ENCODE peak calls at places on chromosome 1, in six cellular contexts. I is upper lobe of left lung, W is adrenal gland, B is lower leg skin, R is A549, L is sigmoid colon. Z is an unnamed sample.

GRCh38 chr1:22711591-22712501 is 1.2 kb downstream of the EPHB2 start:
- DNase-seq in L (no peak), W (no peak), R (peak), I (peak), B (no peak), Z (no peak)

GRCh38 chr1:172121071-172121717 is 279.9 kb downstream of the DNM3 start:
- DNase-seq in W (no peak), I (no peak), L (no peak), R (no peak), B (no peak), Z (no peak)

GRCh38 chr1:76330993-76331603 is 256.6 kb downstream of the ST6GALNAC3 start:
- DNase-seq in L (no peak), W (peak), R (peak), I (no peak), B (no peak), Z (peak)

GRCh38 chr1:175824079-175824478 is 80.7 kb upstream of the TNR start:
- DNase-seq in L (no peak), R (peak), I (no peak), W (no peak), B (no peak), Z (peak)

GRCh38 chr1:29253180-29253579 is 16.9 kb downstream of the PTPRU start:
- DNase-seq in B (no peak), L (no peak), R (no peak), I (no peak), W (no peak), Z (no peak)

GRCh38 chr1:182197555-182197954 is 136.0 kb upstream of the ZNF648 start:
- DNase-seq in B (no peak), I (no peak), W (no peak), L (peak), R (no peak), Z (no peak)

GRCh38 chr1:190320952-190321351 is 156.7 kb downstream of the BRINP3 start:
- DNase-seq in B (no peak), I (no peak), R (peak), W (no peak), L (no peak), Z (peak)

GRCh38 chr1:36675931-36676562 is 193.3 kb upstream of the CSF3R start:
- DNase-seq in B (peak), W (no peak), R (no peak), L (no peak), I (no peak), Z (no peak)

GRCh38 chr1:228145050-228145343 is 4.7 kb upstream of the GJC2 start:
- DNase-seq in I (peak), B (peak), W (peak), R (no peak), L (no peak), Z (no peak)

GRCh38 chr1:94305704-94306103 is 68.3 kb upstream of the ARHGAP29 start:
- DNase-seq in W (no peak), L (no peak), I (no peak), R (no peak), B (no peak), Z (no peak)

GRCh38 chr1:91730781-91731732 is 154.9 kb downstream of the TGFBR3 start:
- DNase-seq in R (peak), W (peak), B (peak), L (peak), I (no peak), Z (peak)

GRCh38 chr1:89894210-89894668 is 73.4 kb downstream of the LRRC8D start:
- DNase-seq in W (no peak), R (peak), I (no peak), L (no peak), B (no peak), Z (peak)

GRCh38 chr1:109201123-109201703 is 12.5 kb upstream of the SARS1 start:
- DNase-seq in R (peak), B (peak), W (peak), L (no peak), I (no peak), Z (peak)

GRCh38 chr1:112515311-112516009 is 6.7 kb downstream of the WNT2B start:
- DNase-seq in B (no peak), I (no peak), W (no peak), L (no peak), R (no peak), Z (no peak)

GRCh38 chr1:6601865-6602668 is 602 bp downstream of the KLHL21 start:
- DNase-seq in I (peak), B (peak), L (peak), R (no peak), W (peak), Z (peak)

GRCh38 chr1:102550729-102551384 is 554.1 kb upstream of the OLFM3 start:
- DNase-seq in L (no peak), I (no peak), W (peak), R (peak), B (no peak), Z (peak)

GRCh38 chr1:32180186-32181060 is 948 bp downstream of the TXLNA start:
- DNase-seq in R (peak), L (peak), B (no peak), I (peak), W (peak), Z (peak)

GRCh38 chr1:149972547-149972946 is 35.9 kb upstream of the MTMR11 start:
- DNase-seq in R (no peak), I (no peak), W (no peak), L (no peak), B (no peak), Z (no peak)

GRCh38 chr1:184596950-184597651 is 157.6 kb downstream of the EDEM3 start:
- DNase-seq in I (no peak), R (no peak), B (no peak), W (no peak), L (no peak), Z (no peak)

GRCh38 chr1:225318706-225319575 is 108.9 kb downstream of the LBR start:
- DNase-seq in R (peak), W (peak), B (no peak), L (no peak), I (no peak), Z (peak)

GRCh38 chr1:25914074-25914995 is 8.1 kb upstream of the STMN1 start:
- DNase-seq in I (no peak), L (no peak), B (no peak), W (no peak), R (no peak), Z (no peak)

GRCh38 chr1:53518775-53519174 is 59.6 kb downstream of the DMRTB1 start:
- DNase-seq in R (no peak), I (no peak), L (no peak), W (no peak), B (no peak), Z (no peak)

GRCh38 chr1:84582802-84583587 is 8.8 kb upstream of the CTBS start:
- DNase-seq in B (no peak), L (no peak), I (no peak), W (no peak), R (no peak), Z (peak)

GRCh38 chr1:7672864-7673263 is 98.2 kb upstream of the VAMP3 start:
- DNase-seq in I (no peak), R (no peak), W (no peak), B (no peak), L (no peak), Z (no peak)

GRCh38 chr1:193408782-193409293 is 222.4 kb upstream of the B3GALT2 start:
- DNase-seq in I (no peak), L (peak), B (peak), R (peak), W (peak), Z (no peak)

GRCh38 chr1:10635385-10635896 is 160.7 kb downstream of the PEX14 start:
- DNase-seq in W (no peak), R (no peak), L (peak), I (peak), B (no peak), Z (no peak)

GRCh38 chr1:162674018-162674608 is 41.8 kb downstream of the DDR2 start:
- DNase-seq in L (no peak), B (no peak), W (no peak), I (no peak), R (no peak), Z (no peak)

GRCh38 chr1:54609301-54609921 is 13.9 kb downstream of the FAM151A start:
- DNase-seq in W (no peak), R (no peak), I (no peak), B (peak), L (peak), Z (no peak)

GRCh38 chr1:216193839-216194443 is 229.3 kb downstream of the USH2A start:
- DNase-seq in L (no peak), I (no peak), W (no peak), B (no peak), R (no peak), Z (no peak)

GRCh38 chr1:248627971-248628844 is 6.7 kb downstream of the OR2T11 start:
- DNase-seq in I (no peak), R (no peak), B (no peak), W (no peak), L (no peak), Z (no peak)

GRCh38 chr1:207009182-207009850 is 23.2 kb downstream of the C1orf116 start:
- DNase-seq in L (no peak), R (no peak), B (no peak), W (no peak), I (no peak), Z (no peak)

GRCh38 chr1:235013512-235013911 is 115.1 kb downstream of the TOMM20 start:
- DNase-seq in L (no peak), B (peak), W (peak), R (no peak), I (no peak), Z (no peak)

GRCh38 chr1:244863491-244864252 is 671 bp downstream of the HNRNPU start:
- DNase-seq in B (peak), R (no peak), I (peak), W (peak), L (no peak), Z (no peak)

GRCh38 chr1:151056149-151056548 is 3.3 kb downstream of the CDC42SE1 start:
- DNase-seq in W (no peak), I (no peak), L (no peak), R (no peak), B (no peak), Z (no peak)

GRCh38 chr1:207920481-207921050 is 9.6 kb upstream of the CD34 start:
- DNase-seq in B (no peak), W (no peak), L (peak), R (no peak), I (no peak), Z (no peak)

GRCh38 chr1:60273185-60273584 is 199.6 kb upstream of the C1orf87 start:
- DNase-seq in R (no peak), I (no peak), L (no peak), B (no peak), W (no peak), Z (no peak)

GRCh38 chr1:153532769-153533599 is 2.8 kb downstream of the S100A6 start:
- DNase-seq in I (peak), B (peak), L (peak), R (peak), W (peak), Z (peak)
- TF ChIP-seq POLR2A in I (no peak), B (no peak), L (peak), R (peak), W (no peak), Z (no peak)

GRCh38 chr1:241927321-241927720 is 30.2 kb upstream of the BECN2 start:
- DNase-seq in W (no peak), L (peak), I (no peak), R (no peak), B (no peak), Z (no peak)

GRCh38 chr1:241924080-241924808 is 33.3 kb upstream of the BECN2 start:
- DNase-seq in I (no peak), R (no peak), B (peak), W (no peak), L (peak), Z (no peak)

GRCh38 chr1:241926141-241926540 is 31.4 kb upstream of the BECN2 start:
- DNase-seq in L (peak), B (no peak), R (no peak), W (no peak), I (no peak), Z (no peak)
- TF ChIP-seq POLR2A in L (no peak), B (no peak), R (no peak), W (no peak), I (no peak), Z (no peak)

GRCh38 chr1:9631613-9632012 is 19.9 kb upstream of the PIK3CD start:
- DNase-seq in B (no peak), R (no peak), W (no peak), I (no peak), L (no peak), Z (no peak)

GRCh38 chr1:9630331-9631081 is 21.0 kb upstream of the PIK3CD start:
- DNase-seq in B (no peak), L (no peak), R (no peak), W (no peak), I (no peak), Z (no peak)

GRCh38 chr1:9629445-9630201 is 21.9 kb upstream of the PIK3CD start:
- DNase-seq in B (peak), W (no peak), I (peak), L (no peak), R (no peak), Z (no peak)

GRCh38 chr1:9626201-9626608 is 25.3 kb upstream of the PIK3CD start:
- DNase-seq in R (no peak), B (no peak), W (no peak), I (no peak), L (no peak), Z (no peak)

GRCh38 chr1:9628541-9629444 is 22.7 kb upstream of the PIK3CD start:
- DNase-seq in L (no peak), I (no peak), B (no peak), W (no peak), R (no peak), Z (no peak)
- TF ChIP-seq POLR2A in L (no peak), I (no peak), B (no peak), W (no peak), R (no peak), Z (no peak)

GRCh38 chr1:42385283-42385682 is 4.7 kb downstream of the RIMKLA start:
- DNase-seq in R (peak), I (no peak), W (no peak), L (no peak), B (no peak), Z (peak)

GRCh38 chr1:42379794-42380616 is 587 bp upstream of the RIMKLA start:
- DNase-seq in R (peak), W (peak), I (no peak), B (no peak), L (no peak), Z (peak)

GRCh38 chr1:42386051-42386450 is 5.5 kb downstream of the RIMKLA start:
- DNase-seq in B (no peak), R (no peak), I (no peak), W (no peak), L (no peak), Z (no peak)

GRCh38 chr1:42381424-42381673 is 757 bp downstream of the RIMKLA start:
- DNase-seq in L (no peak), R (no peak), I (no peak), B (no peak), W (no peak), Z (no peak)

GRCh38 chr1:42380617-42381423 is at the start of gene RIMKLA:
- DNase-seq in B (no peak), R (peak), I (peak), W (no peak), L (peak), Z (peak)
- TF ChIP-seq POLR2A in B (no peak), R (peak), I (no peak), W (no peak), L (no peak), Z (no peak)

DNA sequence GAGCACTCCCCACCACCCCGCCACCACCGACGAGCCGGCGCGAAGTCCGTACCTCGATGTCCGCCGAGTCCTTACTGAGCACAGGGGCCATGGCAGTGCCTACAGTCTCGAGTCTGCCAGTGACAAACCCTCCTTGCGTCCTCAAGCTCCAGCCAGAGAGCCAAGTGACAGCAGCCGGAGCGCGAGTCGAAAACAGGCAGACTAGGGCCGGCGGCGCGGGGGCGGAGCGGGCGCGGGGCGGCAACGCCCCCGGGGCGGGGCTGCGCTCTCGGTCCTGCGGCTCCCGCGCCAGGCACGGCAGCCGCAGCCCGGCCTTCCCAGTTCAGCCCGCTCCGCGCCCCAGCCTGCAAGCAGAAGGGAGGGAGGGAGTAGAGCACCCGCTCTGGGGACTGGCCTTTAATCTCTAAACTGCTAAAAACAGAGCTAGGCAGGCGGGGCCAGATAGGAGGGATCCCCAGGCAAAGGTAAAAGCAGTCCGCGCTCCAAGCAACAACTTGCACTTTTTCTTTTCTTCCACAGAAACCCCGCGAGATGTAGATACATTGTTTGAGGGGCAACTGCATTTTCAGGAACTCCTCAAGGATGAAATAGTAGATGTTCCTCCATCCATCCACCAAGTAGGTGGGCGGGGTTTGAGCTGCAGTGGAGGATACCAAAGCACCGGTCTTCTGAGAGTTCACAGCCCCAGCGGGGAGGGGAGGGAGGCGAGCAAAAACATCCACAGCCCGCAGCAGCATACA is at the start of gene DPYD:
- DNase-seq in I (peak), L (peak), B (peak), R (peak), W (peak), Z (peak)
- TF ChIP-seq POLR2A in I (peak), L (peak), B (no peak), R (no peak), W (peak), Z (peak)

GRCh38 chr1:1862905-1863547 is 27.9 kb downstream of the GNB1 start:
- DNase-seq in L (no peak), W (no peak), I (no peak), R (no peak), B (no peak), Z (no peak)
- TF ChIP-seq POLR2A in L (no peak), W (no peak), I (no peak), R (no peak), B (no peak), Z (no peak)

Z was measured in erythroblast.